ENCODE peak calls at places on chromosomes 12 and 14, in seven cellular contexts. One of them, this sample, is unnamed. For H3K4me1, the result is how much of the 10 kb centered on the place peaks cover.

GRCh38 chr12:34604631-34605509 is 582.6 kb downstream of the ALG10 start:
- DNase-seq in PC-3: no peak
- DNase-seq in uterus: peak
- DNase-seq in fibroblast of lung: no peak
- DNase-seq in esophagus squamous epithelium: no peak
- DNase-seq in psoas muscle: no peak
- DNase-seq in kidney: peak
- DNase-seq in this sample: no peak

GRCh38 chr14:96160913-96161310 is 43.7 kb upstream of the BDKRB2 start:
- DNase-seq in uterus: no peak
- DNase-seq in PC-3: no peak
- DNase-seq in psoas muscle: no peak
- DNase-seq in kidney: no peak
- DNase-seq in esophagus squamous epithelium: no peak
- DNase-seq in fibroblast of lung: no peak
- DNase-seq in this sample: peak

GRCh38 chr12:116366456-116366776 is 88.9 kb upstream of the MED13L start:
- DNase-seq in kidney: peak
- DNase-seq in fibroblast of lung: no peak
- DNase-seq in psoas muscle: peak
- DNase-seq in uterus: no peak
- DNase-seq in esophagus squamous epithelium: no peak
- DNase-seq in PC-3: no peak
- DNase-seq in this sample: no peak

GRCh38 chr12:104285740-104286537 is 17.6 kb upstream of the EID3 start:
- DNase-seq in uterus: no peak
- DNase-seq in fibroblast of lung: peak
- DNase-seq in esophagus squamous epithelium: no peak
- DNase-seq in kidney: no peak
- DNase-seq in psoas muscle: peak
- DNase-seq in PC-3: peak
- DNase-seq in this sample: no peak

GRCh38 chr14:43795600-43796228 is 711.4 kb downstream of the FSCB start:
- DNase-seq in kidney: no peak
- DNase-seq in PC-3: peak
- DNase-seq in fibroblast of lung: no peak
- DNase-seq in esophagus squamous epithelium: no peak
- DNase-seq in psoas muscle: no peak
- DNase-seq in uterus: no peak
- DNase-seq in this sample: no peak

GRCh38 chr12:25433581-25434325 is 119.3 kb downstream of the LMNTD1 start:
- DNase-seq in PC-3: peak
- DNase-seq in psoas muscle: no peak
- DNase-seq in esophagus squamous epithelium: no peak
- DNase-seq in fibroblast of lung: peak
- DNase-seq in uterus: no peak
- DNase-seq in kidney: no peak
- DNase-seq in this sample: no peak

GRCh38 chr12:115322275-115322674 is 638.3 kb upstream of the TBX3 start:
- DNase-seq in PC-3: peak
- DNase-seq in psoas muscle: no peak
- DNase-seq in fibroblast of lung: peak
- DNase-seq in esophagus squamous epithelium: no peak
- DNase-seq in kidney: no peak
- DNase-seq in uterus: no peak
- DNase-seq in this sample: no peak

GRCh38 chr14:89767861-89768268 is 186.7 kb downstream of the EFCAB11 start:
- DNase-seq in fibroblast of lung: peak
- DNase-seq in uterus: no peak
- DNase-seq in esophagus squamous epithelium: no peak
- DNase-seq in kidney: no peak
- DNase-seq in PC-3: peak
- DNase-seq in psoas muscle: no peak
- DNase-seq in this sample: peak

GRCh38 chr14:23047751-23048693 is 6.0 kb downstream of the PSMB11 start:
- DNase-seq in uterus: no peak
- DNase-seq in fibroblast of lung: no peak
- DNase-seq in kidney: peak
- DNase-seq in PC-3: no peak
- DNase-seq in esophagus squamous epithelium: no peak
- DNase-seq in psoas muscle: no peak
- DNase-seq in this sample: no peak

GRCh38 chr12:112061127-112061526 is 47.5 kb downstream of the NAA25 start:
- DNase-seq in fibroblast of lung: no peak
- DNase-seq in psoas muscle: no peak
- DNase-seq in PC-3: no peak
- DNase-seq in uterus: no peak
- DNase-seq in kidney: no peak
- DNase-seq in esophagus squamous epithelium: no peak
- DNase-seq in this sample: no peak

GRCh38 chr12:65725376-65725775 is 98.9 kb upstream of the HMGA2 start:
- DNase-seq in fibroblast of lung: peak
- DNase-seq in PC-3: peak
- DNase-seq in esophagus squamous epithelium: no peak
- DNase-seq in kidney: no peak
- DNase-seq in psoas muscle: no peak
- DNase-seq in uterus: no peak
- DNase-seq in this sample: no peak

GRCh38 chr12:5309654-5310053 is 122.3 kb upstream of the NTF3 start:
- DNase-seq in esophagus squamous epithelium: no peak
- DNase-seq in psoas muscle: no peak
- DNase-seq in kidney: peak
- DNase-seq in PC-3: no peak
- DNase-seq in uterus: peak
- DNase-seq in fibroblast of lung: no peak
- DNase-seq in this sample: no peak

GRCh38 chr12:127293507-127294310 is 973.3 kb upstream of the TMEM132C start:
- DNase-seq in fibroblast of lung: peak
- DNase-seq in uterus: no peak
- DNase-seq in psoas muscle: peak
- DNase-seq in PC-3: peak
- DNase-seq in esophagus squamous epithelium: no peak
- DNase-seq in kidney: no peak
- DNase-seq in this sample: peak

GRCh38 chr12:97960741-97961608 is 498.4 kb downstream of the RMST start:
- DNase-seq in kidney: no peak
- DNase-seq in uterus: no peak
- DNase-seq in esophagus squamous epithelium: no peak
- DNase-seq in psoas muscle: no peak
- DNase-seq in fibroblast of lung: peak
- DNase-seq in PC-3: peak
- DNase-seq in this sample: no peak

GRCh38 chr12:97837401-97837800 is 374.8 kb downstream of the RMST start:
- DNase-seq in psoas muscle: no peak
- DNase-seq in kidney: no peak
- DNase-seq in fibroblast of lung: peak
- DNase-seq in PC-3: peak
- DNase-seq in uterus: no peak
- DNase-seq in esophagus squamous epithelium: no peak
- DNase-seq in this sample: no peak

GRCh38 chr14:98835051-98835824 is 436.8 kb downstream of the BCL11B start:
- DNase-seq in PC-3: no peak
- DNase-seq in psoas muscle: no peak
- DNase-seq in esophagus squamous epithelium: no peak
- DNase-seq in kidney: no peak
- DNase-seq in uterus: no peak
- DNase-seq in fibroblast of lung: no peak
- DNase-seq in this sample: no peak

GRCh38 chr12:114799574-114800487 is 115.9 kb upstream of the TBX3 start:
- DNase-seq in uterus: no peak
- DNase-seq in psoas muscle: no peak
- DNase-seq in kidney: peak
- DNase-seq in fibroblast of lung: peak
- DNase-seq in esophagus squamous epithelium: no peak
- DNase-seq in PC-3: no peak
- DNase-seq in this sample: no peak

GRCh38 chr14:55869397-55870049 is 248.7 kb upstream of the PELI2 start:
- DNase-seq in esophagus squamous epithelium: no peak
- DNase-seq in uterus: no peak
- DNase-seq in fibroblast of lung: peak
- DNase-seq in psoas muscle: no peak
- DNase-seq in kidney: no peak
- DNase-seq in PC-3: peak
- DNase-seq in this sample: no peak

GRCh38 chr12:46494424-46494823 is 121.9 kb upstream of the SLC38A2 start:
- DNase-seq in uterus: no peak
- DNase-seq in psoas muscle: no peak
- DNase-seq in kidney: no peak
- DNase-seq in PC-3: peak
- DNase-seq in fibroblast of lung: peak
- DNase-seq in esophagus squamous epithelium: no peak
- DNase-seq in this sample: no peak

GRCh38 chr14:57578427-57579220 is 85.0 kb upstream of the CCDC198 start:
- DNase-seq in fibroblast of lung: no peak
- DNase-seq in uterus: no peak
- DNase-seq in PC-3: no peak
- DNase-seq in kidney: no peak
- DNase-seq in esophagus squamous epithelium: no peak
- DNase-seq in psoas muscle: no peak
- DNase-seq in this sample: no peak

GRCh38 chr14:26448181-26448855 is 149.5 kb downstream of the NOVA1 start:
- DNase-seq in psoas muscle: no peak
- DNase-seq in esophagus squamous epithelium: no peak
- DNase-seq in fibroblast of lung: no peak
- DNase-seq in kidney: peak
- DNase-seq in uterus: no peak
- DNase-seq in PC-3: no peak
- DNase-seq in this sample: no peak

GRCh38 chr12:106307176-106307575 is 4.6 kb downstream of the TCP11L2 start:
- DNase-seq in fibroblast of lung: no peak
- DNase-seq in kidney: no peak
- DNase-seq in psoas muscle: no peak
- DNase-seq in esophagus squamous epithelium: no peak
- DNase-seq in uterus: no peak
- DNase-seq in PC-3: peak
- DNase-seq in this sample: no peak

GRCh38 chr14:90632868-90633267 is 183.4 kb downstream of the TTC7B start:
- DNase-seq in PC-3: no peak
- DNase-seq in kidney: no peak
- DNase-seq in esophagus squamous epithelium: no peak
- DNase-seq in psoas muscle: no peak
- DNase-seq in uterus: no peak
- DNase-seq in fibroblast of lung: peak
- DNase-seq in this sample: no peak

DNA sequence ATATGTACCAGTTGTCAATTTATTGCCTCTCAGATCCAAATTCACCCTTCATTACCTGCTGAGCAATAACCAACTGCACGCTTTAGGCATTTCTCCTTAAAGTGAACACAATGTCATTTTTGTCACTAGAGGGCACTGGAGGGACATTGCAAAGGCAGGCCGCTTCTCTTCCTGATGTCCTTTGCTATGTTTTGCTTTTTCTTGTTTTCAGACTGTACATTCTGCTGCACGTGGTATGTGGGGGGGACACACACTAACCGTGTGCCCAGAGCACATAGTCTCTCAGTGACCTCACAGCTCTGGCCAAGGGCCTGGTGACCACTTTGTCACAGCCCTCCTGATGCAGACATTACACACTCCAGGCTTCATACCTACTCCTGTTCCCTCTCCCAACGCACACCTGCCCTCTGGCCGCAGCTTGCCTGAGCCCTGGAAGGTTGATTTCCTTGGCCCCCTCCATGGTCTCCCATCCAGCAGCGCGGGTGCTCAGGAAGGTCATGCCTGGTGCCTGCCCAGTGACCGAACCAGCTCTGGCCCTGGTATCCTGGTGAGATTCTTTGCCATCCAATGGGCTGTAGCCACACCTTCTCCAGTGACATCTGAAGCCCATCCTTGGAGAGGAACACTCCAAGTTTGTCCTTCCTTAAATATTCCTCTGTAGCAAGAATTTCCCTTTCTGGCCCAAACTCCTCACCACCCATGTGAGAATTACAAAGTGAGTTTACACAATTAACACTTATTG is 39.9 kb downstream of the MYO1H start:
- DNase-seq in psoas muscle: no peak
- DNase-seq in PC-3: peak
- DNase-seq in uterus: no peak
- DNase-seq in fibroblast of lung: peak
- DNase-seq in esophagus squamous epithelium: no peak
- DNase-seq in kidney: no peak
- DNase-seq in this sample: no peak
- TF ChIP-seq CTCF in psoas muscle: peak
- TF ChIP-seq CTCF in PC-3: peak
- TF ChIP-seq CTCF in uterus: peak
- TF ChIP-seq CTCF in fibroblast of lung: peak
- TF ChIP-seq CTCF in esophagus squamous epithelium: peak
- TF ChIP-seq CTCF in kidney: peak
- TF ChIP-seq CTCF in this sample: no peak

DNA sequence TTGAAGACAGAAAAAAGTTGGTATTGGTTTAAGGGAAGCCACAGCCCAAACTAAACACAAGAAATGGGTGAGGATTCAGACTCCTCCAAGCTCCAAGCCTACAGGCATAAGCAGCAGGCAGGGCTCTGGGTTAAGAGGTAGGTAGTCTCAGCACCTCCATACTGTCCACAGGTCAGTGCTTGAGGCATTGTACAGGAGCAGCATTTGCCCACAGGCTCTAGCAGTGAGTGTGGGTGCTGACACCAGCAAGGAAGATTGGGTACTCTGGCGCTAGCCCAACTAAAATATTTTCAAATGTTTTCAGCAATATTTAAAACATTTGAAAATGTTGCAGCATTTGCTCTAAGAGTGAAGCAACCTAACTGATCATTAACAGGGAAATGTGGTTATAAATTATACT is 33.1 kb downstream of the FERMT2 start:
- DNase-seq in PC-3: peak
- DNase-seq in uterus: no peak
- DNase-seq in kidney: no peak
- DNase-seq in esophagus squamous epithelium: no peak
- DNase-seq in fibroblast of lung: no peak
- DNase-seq in psoas muscle: no peak
- DNase-seq in this sample: no peak
- H3K4me1 ChIP-seq in PC-3: half or more
- H3K4me1 ChIP-seq in uterus: under half
- H3K4me1 ChIP-seq in kidney: under half
- H3K4me1 ChIP-seq in esophagus squamous epithelium: under half
- H3K4me1 ChIP-seq in fibroblast of lung: under half
- H3K4me1 ChIP-seq in psoas muscle: half or more
- H3K4me1 ChIP-seq in this sample: under half

GRCh38 chr14:32244404-32244803 is 41.3 kb upstream of the RNU6-8 start:
- DNase-seq in fibroblast of lung: no peak
- DNase-seq in kidney: no peak
- DNase-seq in esophagus squamous epithelium: no peak
- DNase-seq in uterus: no peak
- DNase-seq in psoas muscle: no peak
- DNase-seq in PC-3: peak
- DNase-seq in this sample: no peak
- TF ChIP-seq CTCF in fibroblast of lung: no peak
- TF ChIP-seq CTCF in kidney: no peak
- TF ChIP-seq CTCF in esophagus squamous epithelium: no peak
- TF ChIP-seq CTCF in uterus: no peak
- TF ChIP-seq CTCF in psoas muscle: no peak
- TF ChIP-seq CTCF in PC-3: peak
- TF ChIP-seq CTCF in this sample: no peak

DNA sequence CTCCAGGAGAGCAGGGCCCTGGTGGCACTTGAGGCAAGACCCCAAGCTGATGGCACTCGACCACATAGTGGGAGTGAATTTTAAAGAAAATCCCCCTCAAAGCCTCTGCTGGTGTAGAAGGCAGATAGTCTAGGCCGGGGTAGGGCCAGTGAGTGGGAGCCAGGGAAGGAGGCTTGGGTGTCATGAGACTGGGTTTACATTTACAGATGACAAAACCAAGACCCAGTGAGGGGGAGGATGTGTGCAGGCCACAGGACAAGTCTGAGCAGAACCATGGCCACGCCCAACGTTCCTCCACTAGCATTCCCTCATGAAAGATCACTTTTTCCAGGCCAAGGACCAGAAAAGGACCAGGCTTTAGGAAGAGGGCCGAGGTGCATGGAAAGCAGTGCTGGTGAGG is 42.0 kb downstream of the EVL start:
- DNase-seq in uterus: no peak
- DNase-seq in fibroblast of lung: no peak
- DNase-seq in esophagus squamous epithelium: no peak
- DNase-seq in psoas muscle: no peak
- DNase-seq in PC-3: no peak
- DNase-seq in kidney: peak
- DNase-seq in this sample: no peak
- H3K4me1 ChIP-seq in uterus: under half
- H3K4me1 ChIP-seq in fibroblast of lung: under half
- H3K4me1 ChIP-seq in esophagus squamous epithelium: half or more
- H3K4me1 ChIP-seq in psoas muscle: under half
- H3K4me1 ChIP-seq in PC-3: under half
- H3K4me1 ChIP-seq in kidney: under half
- H3K4me1 ChIP-seq in this sample: half or more